ENCODE peak calls at places on chromosomes 4 and X, in six cellular contexts. One of them, this sample, is unnamed.

GRCh38 chr4:57074753-57075152 is 35.4 kb downstream of the IGFBP7 start:
- DNase-seq in lower leg skin: no peak
- DNase-seq in tibial nerve: no peak
- DNase-seq in upper lobe of right lung: no peak
- DNase-seq in astrocyte: peak
- DNase-seq in brain microvascular endothelial cell: no peak
- DNase-seq in this sample: peak

GRCh38 chr4:8376361-8377102 is 64.0 kb downstream of the ACOX3 start:
- DNase-seq in lower leg skin: no peak
- DNase-seq in tibial nerve: no peak
- DNase-seq in upper lobe of right lung: peak
- DNase-seq in astrocyte: no peak
- DNase-seq in brain microvascular endothelial cell: peak
- DNase-seq in this sample: no peak

GRCh38 chr4:821181-821591 is 4.7 kb downstream of the CPLX1 start:
- DNase-seq in lower leg skin: no peak
- DNase-seq in tibial nerve: no peak
- DNase-seq in upper lobe of right lung: peak
- DNase-seq in astrocyte: no peak
- DNase-seq in brain microvascular endothelial cell: no peak
- DNase-seq in this sample: no peak

GRCh38 chr4:59848457-59848856 is 1351.7 kb upstream of the ADGRL3 start:
- DNase-seq in lower leg skin: no peak
- DNase-seq in tibial nerve: no peak
- DNase-seq in upper lobe of right lung: no peak
- DNase-seq in astrocyte: no peak
- DNase-seq in brain microvascular endothelial cell: no peak
- DNase-seq in this sample: no peak

GRCh38 chr4:98828801-98829200 is 100.1 kb downstream of the EIF4E start:
- DNase-seq in lower leg skin: no peak
- DNase-seq in tibial nerve: no peak
- DNase-seq in upper lobe of right lung: no peak
- DNase-seq in astrocyte: no peak
- DNase-seq in brain microvascular endothelial cell: no peak
- DNase-seq in this sample: peak

GRCh38 chrX:133868250-133868649 is 117.1 kb downstream of the GPC3 start:
- DNase-seq in lower leg skin: no peak
- DNase-seq in tibial nerve: no peak
- DNase-seq in upper lobe of right lung: no peak
- DNase-seq in astrocyte: no peak
- DNase-seq in brain microvascular endothelial cell: no peak
- DNase-seq in this sample: no peak

GRCh38 chr4:150078041-150078995 is at the start of gene DCLK2:
- DNase-seq in lower leg skin: peak
- DNase-seq in tibial nerve: peak
- DNase-seq in upper lobe of right lung: peak
- DNase-seq in astrocyte: peak
- DNase-seq in brain microvascular endothelial cell: peak
- DNase-seq in this sample: no peak

GRCh38 chr4:13887010-13887409 is 259.5 kb upstream of the BOD1L1 start:
- DNase-seq in lower leg skin: no peak
- DNase-seq in tibial nerve: no peak
- DNase-seq in upper lobe of right lung: no peak
- DNase-seq in astrocyte: no peak
- DNase-seq in brain microvascular endothelial cell: no peak
- DNase-seq in this sample: no peak

GRCh38 chr4:150381671-150382427 is 200.1 kb upstream of the MAB21L2 start:
- DNase-seq in lower leg skin: no peak
- DNase-seq in tibial nerve: no peak
- DNase-seq in upper lobe of right lung: no peak
- DNase-seq in astrocyte: peak
- DNase-seq in brain microvascular endothelial cell: peak
- DNase-seq in this sample: no peak

GRCh38 chrX:114619874-114620273 is 36.0 kb downstream of the HTR2C start:
- DNase-seq in lower leg skin: no peak
- DNase-seq in tibial nerve: no peak
- DNase-seq in upper lobe of right lung: no peak
- DNase-seq in astrocyte: no peak
- DNase-seq in brain microvascular endothelial cell: no peak
- DNase-seq in this sample: no peak

GRCh38 chr4:118834960-118835895 is 698 bp downstream of the SEC24D start:
- DNase-seq in lower leg skin: peak
- DNase-seq in tibial nerve: peak
- DNase-seq in upper lobe of right lung: peak
- DNase-seq in astrocyte: peak
- DNase-seq in brain microvascular endothelial cell: peak
- DNase-seq in this sample: peak

GRCh38 chr4:5746829-5747745 is 36.1 kb downstream of the EVC start:
- DNase-seq in lower leg skin: no peak
- DNase-seq in tibial nerve: no peak
- DNase-seq in upper lobe of right lung: peak
- DNase-seq in astrocyte: peak
- DNase-seq in brain microvascular endothelial cell: peak
- DNase-seq in this sample: peak

GRCh38 chr4:155758500-155759371 is at the start of gene GUCY1B1:
- DNase-seq in lower leg skin: peak
- DNase-seq in tibial nerve: peak
- DNase-seq in upper lobe of right lung: peak
- DNase-seq in astrocyte: peak
- DNase-seq in brain microvascular endothelial cell: peak
- DNase-seq in this sample: peak

GRCh38 chr4:166128452-166128851 is 255.4 kb downstream of the TLL1 start:
- DNase-seq in lower leg skin: no peak
- DNase-seq in tibial nerve: no peak
- DNase-seq in upper lobe of right lung: no peak
- DNase-seq in astrocyte: peak
- DNase-seq in brain microvascular endothelial cell: peak
- DNase-seq in this sample: peak

GRCh38 chrX:138886769-138887168 is 175.3 kb upstream of the FGF13 start:
- DNase-seq in lower leg skin: peak
- DNase-seq in tibial nerve: no peak
- DNase-seq in upper lobe of right lung: no peak
- DNase-seq in astrocyte: peak
- DNase-seq in brain microvascular endothelial cell: no peak
- DNase-seq in this sample: peak

GRCh38 chrX:16786791-16787735 is 797 bp downstream of the TXLNG start:
- DNase-seq in lower leg skin: no peak
- DNase-seq in tibial nerve: no peak
- DNase-seq in upper lobe of right lung: peak
- DNase-seq in astrocyte: no peak
- DNase-seq in brain microvascular endothelial cell: no peak
- DNase-seq in this sample: no peak

GRCh38 chrX:115350696-115351408 is 61.3 kb downstream of the LUZP4 start:
- DNase-seq in lower leg skin: no peak
- DNase-seq in tibial nerve: no peak
- DNase-seq in upper lobe of right lung: no peak
- DNase-seq in astrocyte: no peak
- DNase-seq in brain microvascular endothelial cell: no peak
- DNase-seq in this sample: no peak

GRCh38 chr4:141335166-141335565 is 114.5 kb downstream of the ZNF330 start:
- DNase-seq in lower leg skin: no peak
- DNase-seq in tibial nerve: no peak
- DNase-seq in upper lobe of right lung: no peak
- DNase-seq in astrocyte: no peak
- DNase-seq in brain microvascular endothelial cell: no peak
- DNase-seq in this sample: no peak

GRCh38 chr4:139208404-139208945 is 31.5 kb upstream of the ELF2 start:
- DNase-seq in lower leg skin: peak
- DNase-seq in tibial nerve: no peak
- DNase-seq in upper lobe of right lung: no peak
- DNase-seq in astrocyte: peak
- DNase-seq in brain microvascular endothelial cell: peak
- DNase-seq in this sample: no peak

GRCh38 chrX:130014356-130014755 is 31.9 kb downstream of the BCORL1 start:
- DNase-seq in lower leg skin: no peak
- DNase-seq in tibial nerve: no peak
- DNase-seq in upper lobe of right lung: no peak
- DNase-seq in astrocyte: no peak
- DNase-seq in brain microvascular endothelial cell: no peak
- DNase-seq in this sample: no peak
- TF ChIP-seq CTCF in lower leg skin: no peak
- TF ChIP-seq CTCF in tibial nerve: no peak
- TF ChIP-seq CTCF in upper lobe of right lung: no peak
- TF ChIP-seq CTCF in astrocyte: no peak
- TF ChIP-seq CTCF in brain microvascular endothelial cell: no peak
- TF ChIP-seq CTCF in this sample: no peak

DNA sequence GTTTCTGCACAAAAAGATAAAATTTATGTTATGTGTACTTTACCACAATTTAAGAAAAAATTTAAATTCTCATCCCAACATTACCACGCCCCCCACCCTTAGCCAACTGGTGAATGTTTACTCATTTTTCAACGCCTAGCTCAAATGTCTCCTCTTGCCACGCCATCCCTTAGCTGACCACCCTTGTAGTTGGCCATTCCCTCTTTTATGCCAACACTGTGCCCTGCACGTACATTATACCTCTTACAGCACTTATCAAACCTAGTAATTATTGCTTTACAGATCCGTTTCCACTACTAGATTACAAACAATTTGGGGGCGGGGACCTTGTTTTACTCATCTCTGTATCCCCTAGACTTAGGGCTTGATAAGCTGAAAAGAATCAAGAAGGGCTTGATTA is 644 bp downstream of the ERCC6L start:
- DNase-seq in lower leg skin: no peak
- DNase-seq in tibial nerve: no peak
- DNase-seq in upper lobe of right lung: no peak
- DNase-seq in astrocyte: no peak
- DNase-seq in brain microvascular endothelial cell: no peak
- DNase-seq in this sample: no peak
- H3K4me3 ChIP-seq in lower leg skin: no peak
- H3K4me3 ChIP-seq in tibial nerve: no peak
- H3K4me3 ChIP-seq in upper lobe of right lung: no peak
- H3K4me3 ChIP-seq in astrocyte: peak
- H3K4me3 ChIP-seq in brain microvascular endothelial cell: peak
- H3K4me3 ChIP-seq in this sample: peak

GRCh38 chrX:71100581-71101505 is 5.2 kb downstream of the FOXO4 start:
- DNase-seq in lower leg skin: no peak
- DNase-seq in tibial nerve: no peak
- DNase-seq in upper lobe of right lung: no peak
- DNase-seq in astrocyte: no peak
- DNase-seq in brain microvascular endothelial cell: no peak
- DNase-seq in this sample: no peak
- TF ChIP-seq CTCF in lower leg skin: no peak
- TF ChIP-seq CTCF in tibial nerve: no peak
- TF ChIP-seq CTCF in upper lobe of right lung: no peak
- TF ChIP-seq CTCF in astrocyte: no peak
- TF ChIP-seq CTCF in brain microvascular endothelial cell: no peak
- TF ChIP-seq CTCF in this sample: no peak

GRCh38 chrX:70480660-70481018 is 36.0 kb downstream of the DLG3 start:
- DNase-seq in lower leg skin: no peak
- DNase-seq in tibial nerve: no peak
- DNase-seq in upper lobe of right lung: no peak
- DNase-seq in astrocyte: peak
- DNase-seq in brain microvascular endothelial cell: peak
- DNase-seq in this sample: no peak
- H3K4me3 ChIP-seq in lower leg skin: no peak
- H3K4me3 ChIP-seq in tibial nerve: no peak
- H3K4me3 ChIP-seq in upper lobe of right lung: no peak
- H3K4me3 ChIP-seq in astrocyte: peak
- H3K4me3 ChIP-seq in brain microvascular endothelial cell: peak
- H3K4me3 ChIP-seq in this sample: no peak

DNA sequence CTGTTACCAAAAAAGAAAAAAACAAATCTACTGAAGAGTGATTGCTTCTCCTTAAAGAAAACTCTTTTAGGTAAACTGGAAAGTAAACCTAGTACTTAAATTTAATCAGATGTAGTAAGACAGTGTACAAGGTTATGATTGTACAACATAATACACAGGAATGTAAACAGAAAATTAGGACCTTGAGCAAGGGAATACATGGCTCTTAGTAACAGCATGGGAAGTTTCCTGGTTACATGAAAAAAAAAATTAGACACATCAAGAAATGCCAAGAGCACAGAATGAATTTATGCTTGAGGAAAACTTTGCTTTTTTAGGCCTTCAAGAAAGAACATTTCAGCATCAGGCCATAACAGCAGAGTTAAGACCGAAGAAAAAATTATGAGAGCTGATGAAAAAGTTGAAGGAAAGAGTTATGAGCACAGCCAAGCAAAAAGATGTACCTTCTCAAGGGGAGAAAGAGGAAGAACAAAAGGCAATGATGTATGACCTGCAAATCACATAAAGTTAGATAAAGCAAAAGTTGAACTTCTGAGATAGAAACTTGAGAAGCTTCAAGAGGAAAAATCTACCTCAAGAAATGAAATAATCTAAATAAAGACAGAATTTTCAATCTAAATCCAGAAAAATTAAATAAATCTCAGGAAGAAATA is 311.6 kb downstream of the GALNTL6 start:
- DNase-seq in lower leg skin: no peak
- DNase-seq in tibial nerve: no peak
- DNase-seq in upper lobe of right lung: no peak
- DNase-seq in astrocyte: no peak
- DNase-seq in brain microvascular endothelial cell: no peak
- DNase-seq in this sample: no peak
- TF ChIP-seq CTCF in lower leg skin: no peak
- TF ChIP-seq CTCF in tibial nerve: no peak
- TF ChIP-seq CTCF in upper lobe of right lung: no peak
- TF ChIP-seq CTCF in astrocyte: no peak
- TF ChIP-seq CTCF in brain microvascular endothelial cell: no peak
- TF ChIP-seq CTCF in this sample: no peak

DNA sequence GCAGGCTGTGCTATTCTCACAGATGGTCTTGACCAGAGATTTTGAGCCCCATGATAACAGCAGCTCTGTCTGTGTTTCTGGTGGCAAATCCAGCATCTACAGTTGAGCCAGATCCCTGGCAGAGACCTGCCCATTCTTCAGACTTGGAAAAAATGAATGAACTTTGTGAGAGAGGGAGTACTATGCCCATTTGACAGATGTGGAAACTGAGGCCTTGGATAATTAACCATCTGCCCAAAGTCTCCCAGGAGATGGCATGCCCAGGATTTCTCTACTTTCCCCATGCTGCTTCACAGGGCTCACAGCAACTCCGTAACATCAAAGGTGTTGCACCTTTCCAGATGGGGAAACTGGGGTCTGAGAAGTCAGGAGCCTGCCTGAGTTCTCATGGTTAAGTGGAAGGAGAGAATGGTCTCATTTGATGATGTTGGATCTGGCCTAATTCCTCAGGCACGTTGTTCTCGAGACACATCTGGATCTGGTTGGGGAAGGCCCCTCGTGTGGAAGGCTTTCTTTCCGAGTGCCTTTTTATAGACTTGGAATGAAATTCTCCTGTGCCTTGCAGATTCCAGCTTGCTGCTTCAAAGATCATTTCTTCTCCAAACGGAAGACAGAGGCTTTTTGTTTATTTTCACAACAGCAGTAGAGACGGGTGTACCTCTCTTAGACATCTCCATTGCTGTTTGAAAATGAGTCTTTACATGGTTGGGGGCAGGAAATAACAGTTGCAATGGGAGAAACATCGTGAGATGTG is 73.3 kb upstream of the STX18 start:
- DNase-seq in lower leg skin: peak
- DNase-seq in tibial nerve: no peak
- DNase-seq in upper lobe of right lung: no peak
- DNase-seq in astrocyte: peak
- DNase-seq in brain microvascular endothelial cell: no peak
- DNase-seq in this sample: no peak
- H3K4me3 ChIP-seq in lower leg skin: no peak
- H3K4me3 ChIP-seq in tibial nerve: no peak
- H3K4me3 ChIP-seq in upper lobe of right lung: no peak
- H3K4me3 ChIP-seq in astrocyte: no peak
- H3K4me3 ChIP-seq in brain microvascular endothelial cell: no peak
- H3K4me3 ChIP-seq in this sample: no peak